ENCODE peak calls at places on chromosome 11, in five cellular contexts. One of them, this sample, is unnamed.

GRCh38 chr11:108754901-108755625 is 90.2 kb downstream of the DDX10 start:
- DNase-seq in H7: no peak
- DNase-seq in activated CD4-positive, CD25-positive, alpha-beta regulatory T cell treated with anti-CD3 and anti-CD28 coated beads, Interleukin-2, amount 50 U/mL, for 72 hours: no peak
- DNase-seq in GM12878: no peak
- DNase-seq in stimulated activated CD4-positive, alpha-beta T cell treated with anti-CD3 and anti-CD28 coated beads, Interleukin-4, amount 100 ng/mL, for 1 hour: no peak
- DNase-seq in this sample: no peak

GRCh38 chr11:19380375-19380774 is 139.6 kb upstream of the E2F8 start:
- DNase-seq in stimulated activated CD4-positive, alpha-beta T cell treated with anti-CD3 and anti-CD28 coated beads, Interleukin-4, amount 100 ng/mL, for 1 hour: no peak
- DNase-seq in H7: no peak
- DNase-seq in activated CD4-positive, CD25-positive, alpha-beta regulatory T cell treated with anti-CD3 and anti-CD28 coated beads, Interleukin-2, amount 50 U/mL, for 72 hours: no peak
- DNase-seq in GM12878: no peak
- DNase-seq in this sample: no peak

GRCh38 chr11:11552688-11553087 is 69.1 kb downstream of the GALNT18 start:
- DNase-seq in activated CD4-positive, CD25-positive, alpha-beta regulatory T cell treated with anti-CD3 and anti-CD28 coated beads, Interleukin-2, amount 50 U/mL, for 72 hours: no peak
- DNase-seq in GM12878: no peak
- DNase-seq in H7: no peak
- DNase-seq in stimulated activated CD4-positive, alpha-beta T cell treated with anti-CD3 and anti-CD28 coated beads, Interleukin-4, amount 100 ng/mL, for 1 hour: no peak
- DNase-seq in this sample: no peak

GRCh38 chr11:71437399-71437798 is 10.8 kb downstream of the DHCR7 start:
- DNase-seq in stimulated activated CD4-positive, alpha-beta T cell treated with anti-CD3 and anti-CD28 coated beads, Interleukin-4, amount 100 ng/mL, for 1 hour: no peak
- DNase-seq in GM12878: no peak
- DNase-seq in activated CD4-positive, CD25-positive, alpha-beta regulatory T cell treated with anti-CD3 and anti-CD28 coated beads, Interleukin-2, amount 50 U/mL, for 72 hours: no peak
- DNase-seq in H7: no peak
- DNase-seq in this sample: no peak

GRCh38 chr11:66636411-66636810 is 2.1 kb upstream of the RBM4 start:
- DNase-seq in activated CD4-positive, CD25-positive, alpha-beta regulatory T cell treated with anti-CD3 and anti-CD28 coated beads, Interleukin-2, amount 50 U/mL, for 72 hours: no peak
- DNase-seq in H7: no peak
- DNase-seq in stimulated activated CD4-positive, alpha-beta T cell treated with anti-CD3 and anti-CD28 coated beads, Interleukin-4, amount 100 ng/mL, for 1 hour: no peak
- DNase-seq in GM12878: no peak
- DNase-seq in this sample: no peak

GRCh38 chr11:26276798-26277424 is 55.0 kb upstream of the ANO3 start:
- DNase-seq in GM12878: no peak
- DNase-seq in H7: peak
- DNase-seq in activated CD4-positive, CD25-positive, alpha-beta regulatory T cell treated with anti-CD3 and anti-CD28 coated beads, Interleukin-2, amount 50 U/mL, for 72 hours: peak
- DNase-seq in stimulated activated CD4-positive, alpha-beta T cell treated with anti-CD3 and anti-CD28 coated beads, Interleukin-4, amount 100 ng/mL, for 1 hour: peak
- DNase-seq in this sample: no peak

GRCh38 chr11:12160680-12161079 is 50.3 kb downstream of the MICAL2 start:
- DNase-seq in activated CD4-positive, CD25-positive, alpha-beta regulatory T cell treated with anti-CD3 and anti-CD28 coated beads, Interleukin-2, amount 50 U/mL, for 72 hours: no peak
- DNase-seq in H7: no peak
- DNase-seq in GM12878: no peak
- DNase-seq in stimulated activated CD4-positive, alpha-beta T cell treated with anti-CD3 and anti-CD28 coated beads, Interleukin-4, amount 100 ng/mL, for 1 hour: no peak
- DNase-seq in this sample: no peak

GRCh38 chr11:15969701-15970329 is 386.5 kb downstream of the SOX6 start:
- DNase-seq in GM12878: peak
- DNase-seq in stimulated activated CD4-positive, alpha-beta T cell treated with anti-CD3 and anti-CD28 coated beads, Interleukin-4, amount 100 ng/mL, for 1 hour: no peak
- DNase-seq in H7: no peak
- DNase-seq in activated CD4-positive, CD25-positive, alpha-beta regulatory T cell treated with anti-CD3 and anti-CD28 coated beads, Interleukin-2, amount 50 U/mL, for 72 hours: no peak
- DNase-seq in this sample: no peak

GRCh38 chr11:99199336-99199735 is 178.6 kb downstream of the CNTN5 start:
- DNase-seq in GM12878: no peak
- DNase-seq in activated CD4-positive, CD25-positive, alpha-beta regulatory T cell treated with anti-CD3 and anti-CD28 coated beads, Interleukin-2, amount 50 U/mL, for 72 hours: no peak
- DNase-seq in stimulated activated CD4-positive, alpha-beta T cell treated with anti-CD3 and anti-CD28 coated beads, Interleukin-4, amount 100 ng/mL, for 1 hour: no peak
- DNase-seq in H7: no peak
- DNase-seq in this sample: no peak

GRCh38 chr11:78606667-78607066 is 32.0 kb upstream of the NARS2 start:
- DNase-seq in stimulated activated CD4-positive, alpha-beta T cell treated with anti-CD3 and anti-CD28 coated beads, Interleukin-4, amount 100 ng/mL, for 1 hour: no peak
- DNase-seq in activated CD4-positive, CD25-positive, alpha-beta regulatory T cell treated with anti-CD3 and anti-CD28 coated beads, Interleukin-2, amount 50 U/mL, for 72 hours: no peak
- DNase-seq in H7: no peak
- DNase-seq in GM12878: no peak
- DNase-seq in this sample: no peak

GRCh38 chr11:75339685-75340409 is 11.6 kb downstream of the ARRB1 start:
- DNase-seq in H7: no peak
- DNase-seq in stimulated activated CD4-positive, alpha-beta T cell treated with anti-CD3 and anti-CD28 coated beads, Interleukin-4, amount 100 ng/mL, for 1 hour: no peak
- DNase-seq in GM12878: peak
- DNase-seq in activated CD4-positive, CD25-positive, alpha-beta regulatory T cell treated with anti-CD3 and anti-CD28 coated beads, Interleukin-2, amount 50 U/mL, for 72 hours: no peak
- DNase-seq in this sample: no peak

GRCh38 chr11:16795146-16795545 is 56.7 kb downstream of the C11orf58 start:
- DNase-seq in activated CD4-positive, CD25-positive, alpha-beta regulatory T cell treated with anti-CD3 and anti-CD28 coated beads, Interleukin-2, amount 50 U/mL, for 72 hours: no peak
- DNase-seq in GM12878: no peak
- DNase-seq in H7: no peak
- DNase-seq in stimulated activated CD4-positive, alpha-beta T cell treated with anti-CD3 and anti-CD28 coated beads, Interleukin-4, amount 100 ng/mL, for 1 hour: no peak
- DNase-seq in this sample: no peak

GRCh38 chr11:48012051-48012391 is 31.7 kb downstream of the PTPRJ start:
- DNase-seq in activated CD4-positive, CD25-positive, alpha-beta regulatory T cell treated with anti-CD3 and anti-CD28 coated beads, Interleukin-2, amount 50 U/mL, for 72 hours: peak
- DNase-seq in stimulated activated CD4-positive, alpha-beta T cell treated with anti-CD3 and anti-CD28 coated beads, Interleukin-4, amount 100 ng/mL, for 1 hour: peak
- DNase-seq in GM12878: no peak
- DNase-seq in H7: no peak
- DNase-seq in this sample: peak

GRCh38 chr11:69385832-69386415 is 92.0 kb downstream of the MYEOV start:
- DNase-seq in H7: peak
- DNase-seq in activated CD4-positive, CD25-positive, alpha-beta regulatory T cell treated with anti-CD3 and anti-CD28 coated beads, Interleukin-2, amount 50 U/mL, for 72 hours: peak
- DNase-seq in GM12878: no peak
- DNase-seq in stimulated activated CD4-positive, alpha-beta T cell treated with anti-CD3 and anti-CD28 coated beads, Interleukin-4, amount 100 ng/mL, for 1 hour: no peak
- DNase-seq in this sample: no peak

GRCh38 chr11:134701564-134702165 is 289.6 kb upstream of the B3GAT1 start:
- DNase-seq in stimulated activated CD4-positive, alpha-beta T cell treated with anti-CD3 and anti-CD28 coated beads, Interleukin-4, amount 100 ng/mL, for 1 hour: no peak
- DNase-seq in GM12878: no peak
- DNase-seq in H7: no peak
- DNase-seq in activated CD4-positive, CD25-positive, alpha-beta regulatory T cell treated with anti-CD3 and anti-CD28 coated beads, Interleukin-2, amount 50 U/mL, for 72 hours: no peak
- DNase-seq in this sample: no peak

GRCh38 chr11:6474806-6475500 is 1.2 kb upstream of the TRIM3 start:
- DNase-seq in stimulated activated CD4-positive, alpha-beta T cell treated with anti-CD3 and anti-CD28 coated beads, Interleukin-4, amount 100 ng/mL, for 1 hour: no peak
- DNase-seq in GM12878: no peak
- DNase-seq in H7: peak
- DNase-seq in activated CD4-positive, CD25-positive, alpha-beta regulatory T cell treated with anti-CD3 and anti-CD28 coated beads, Interleukin-2, amount 50 U/mL, for 72 hours: no peak
- DNase-seq in this sample: no peak

This sample was measured in stimulated activated naive CD4-positive, alpha-beta T cell treated with Interleukin-2 at 50 U/mL for 16 hours.